ENCODE peak calls at places on chromosomes 4 and X, in four cellular contexts. One of them, this sample, is unnamed.

GRCh38 chrX:17559728-17560379 is 177.4 kb upstream of the SCML1 start:
- DNase-seq in A172: peak; percentile 82
- DNase-seq in suprapubic skin: no peak
- DNase-seq in iPS DF 19.7: no peak
- DNase-seq in this sample: no peak

GRCh38 chr4:113997206-113997605 is 17.8 kb upstream of the ARSJ start:
- DNase-seq in A172: no peak
- DNase-seq in suprapubic skin: no peak
- DNase-seq in iPS DF 19.7: no peak
- DNase-seq in this sample: no peak

GRCh38 chr4:172734555-172734954 is 434.1 kb upstream of the GALNT7 start:
- DNase-seq in A172: no peak
- DNase-seq in suprapubic skin: no peak
- DNase-seq in iPS DF 19.7: no peak
- DNase-seq in this sample: no peak

GRCh38 chrX:71619193-71619592 is 882 bp upstream of the CXCR3 start:
- DNase-seq in A172: no peak
- DNase-seq in suprapubic skin: no peak
- DNase-seq in iPS DF 19.7: no peak
- DNase-seq in this sample: peak; percentile 66

GRCh38 chrX:49701323-49701722 is 5.5 kb upstream of the PAGE1 start:
- DNase-seq in A172: no peak
- DNase-seq in suprapubic skin: no peak
- DNase-seq in iPS DF 19.7: no peak
- DNase-seq in this sample: no peak

GRCh38 chrX:40279091-40279430 is 181.3 kb upstream of the BCOR start:
- DNase-seq in A172: no peak
- DNase-seq in suprapubic skin: no peak
- DNase-seq in iPS DF 19.7: no peak
- DNase-seq in this sample: no peak

GRCh38 chr4:122819708-122820449 is 6.8 kb upstream of the FGF2 start:
- DNase-seq in A172: peak; percentile 54
- DNase-seq in suprapubic skin: no peak
- DNase-seq in iPS DF 19.7: no peak
- DNase-seq in this sample: no peak

GRCh38 chrX:41381685-41382084 is 47.7 kb downstream of the DDX3X start:
- DNase-seq in A172: peak; percentile 79
- DNase-seq in suprapubic skin: peak; percentile 70
- DNase-seq in iPS DF 19.7: no peak
- DNase-seq in this sample: no peak

GRCh38 chr4:168743576-168743975 is 246.7 kb downstream of the PALLD start:
- DNase-seq in A172: no peak
- DNase-seq in suprapubic skin: no peak
- DNase-seq in iPS DF 19.7: no peak
- DNase-seq in this sample: no peak

GRCh38 chrX:10028283-10029104 is 61.3 kb downstream of the CLDN34 start:
- DNase-seq in A172: no peak
- DNase-seq in suprapubic skin: no peak
- DNase-seq in iPS DF 19.7: no peak
- DNase-seq in this sample: no peak

GRCh38 chr4:74932010-74932409 is 906 bp upstream of the PARM1 start:
- DNase-seq in A172: no peak
- DNase-seq in suprapubic skin: no peak
- DNase-seq in iPS DF 19.7: no peak
- DNase-seq in this sample: no peak

GRCh38 chrX:49309401-49309981 is 6.0 kb downstream of the GAGE10 start:
- DNase-seq in A172: peak; percentile 1
- DNase-seq in suprapubic skin: no peak
- DNase-seq in iPS DF 19.7: peak; percentile 54
- DNase-seq in this sample: no peak

GRCh38 chr4:123616970-123617392 is 220.4 kb downstream of the SPRY1 start:
- DNase-seq in A172: no peak
- DNase-seq in suprapubic skin: peak; percentile 68
- DNase-seq in iPS DF 19.7: no peak
- DNase-seq in this sample: peak; percentile 80

GRCh38 chr4:31325300-31325699 is 605.1 kb downstream of the PCDH7 start:
- DNase-seq in A172: no peak
- DNase-seq in suprapubic skin: no peak
- DNase-seq in iPS DF 19.7: no peak
- DNase-seq in this sample: no peak

GRCh38 chrX:51891821-51892551 is 1.4 kb upstream of the MAGED1 start:
- DNase-seq in A172: no peak
- DNase-seq in suprapubic skin: peak; percentile 73
- DNase-seq in iPS DF 19.7: no peak
- DNase-seq in this sample: no peak

GRCh38 chr4:186724861-186725419 is 1.3 kb upstream of the FAT1 start:
- DNase-seq in A172: no peak
- DNase-seq in suprapubic skin: no peak
- DNase-seq in iPS DF 19.7: no peak
- DNase-seq in this sample: no peak

GRCh38 chr4:4541040-4541631 is 712 bp downstream of the STX18 start:
- DNase-seq in A172: peak; percentile 38
- DNase-seq in suprapubic skin: no peak
- DNase-seq in iPS DF 19.7: no peak
- DNase-seq in this sample: no peak

GRCh38 chr4:44462259-44462658 is 13.7 kb upstream of the KCTD8 start:
- DNase-seq in A172: no peak
- DNase-seq in suprapubic skin: no peak
- DNase-seq in iPS DF 19.7: no peak
- DNase-seq in this sample: no peak

GRCh38 chr4:130395871-130396270 is 1299.9 kb downstream of the C4orf33 start:
- DNase-seq in A172: peak; percentile 45
- DNase-seq in suprapubic skin: no peak
- DNase-seq in iPS DF 19.7: no peak
- DNase-seq in this sample: no peak

GRCh38 chr4:94457692-94458106 is 6.0 kb downstream of the PDLIM5 start:
- DNase-seq in A172: no peak
- DNase-seq in suprapubic skin: no peak
- DNase-seq in iPS DF 19.7: no peak
- DNase-seq in this sample: no peak

GRCh38 chr4:15689540-15689939 is 7.9 kb downstream of the FAM200B start:
- DNase-seq in A172: peak; percentile 36
- DNase-seq in suprapubic skin: no peak
- DNase-seq in iPS DF 19.7: no peak
- DNase-seq in this sample: no peak

GRCh38 chrX:38189431-38190128 is 31.1 kb downstream of the SRPX start:
- DNase-seq in A172: no peak
- DNase-seq in suprapubic skin: no peak
- DNase-seq in iPS DF 19.7: no peak
- DNase-seq in this sample: no peak

GRCh38 chr4:15755321-15755750 is 22.8 kb upstream of the CD38 start:
- DNase-seq in A172: peak; percentile 49
- DNase-seq in suprapubic skin: no peak
- DNase-seq in iPS DF 19.7: no peak
- DNase-seq in this sample: no peak

GRCh38 chr4:12579172-12579571 is 905.0 kb downstream of the RAB28 start:
- DNase-seq in A172: no peak
- DNase-seq in suprapubic skin: no peak
- DNase-seq in iPS DF 19.7: no peak
- DNase-seq in this sample: no peak

GRCh38 chr4:7687006-7687405 is 252.3 kb upstream of the PSAPL1 start:
- DNase-seq in A172: no peak
- DNase-seq in suprapubic skin: no peak
- DNase-seq in iPS DF 19.7: no peak
- DNase-seq in this sample: no peak

GRCh38 chr4:116913451-116913850 is 171.9 kb downstream of the TRAM1L1 start:
- DNase-seq in A172: no peak
- DNase-seq in suprapubic skin: no peak
- DNase-seq in iPS DF 19.7: no peak
- DNase-seq in this sample: no peak

GRCh38 chr4:8558080-8558960 is 21.9 kb upstream of the GPR78 start:
- DNase-seq in A172: peak; percentile 57
- DNase-seq in suprapubic skin: peak; percentile 55
- DNase-seq in iPS DF 19.7: no peak
- DNase-seq in this sample: no peak

GRCh38 chr4:94690851-94691254 is 66.9 kb upstream of the BMPR1B start:
- DNase-seq in A172: peak; percentile 15
- DNase-seq in suprapubic skin: no peak
- DNase-seq in iPS DF 19.7: no peak
- DNase-seq in this sample: no peak

GRCh38 chr4:16897351-16897750 is 1.1 kb downstream of the LDB2 start:
- DNase-seq in A172: no peak
- DNase-seq in suprapubic skin: no peak
- DNase-seq in iPS DF 19.7: no peak
- DNase-seq in this sample: no peak

GRCh38 chr4:6469144-6469543 is 3.3 kb downstream of the PPP2R2C start:
- DNase-seq in A172: no peak
- DNase-seq in suprapubic skin: no peak
- DNase-seq in iPS DF 19.7: no peak
- DNase-seq in this sample: no peak